ENCODE peak calls at places on chromosome 3, in ten cellular contexts. One of them, this sample, is unnamed.

GRCh38 chr3:44584646-44585501 is at the start of gene ZNF660:
- DNase-seq in AG09319: peak
- DNase-seq in left lung: peak
- DNase-seq in psoas muscle: peak
- DNase-seq in tibial artery: peak
- DNase-seq in lower lobe of right lung: peak
- DNase-seq in foreskin keratinocyte: peak
- DNase-seq in osteocyte: peak
- DNase-seq in fibroblast of lung: peak
- DNase-seq in sigmoid colon: peak
- DNase-seq in this sample: peak

GRCh38 chr3:196227629-196228493 is 11.5 kb downstream of the SLC51A start:
- DNase-seq in AG09319: peak
- DNase-seq in left lung: no peak
- DNase-seq in psoas muscle: no peak
- DNase-seq in tibial artery: no peak
- DNase-seq in lower lobe of right lung: no peak
- DNase-seq in foreskin keratinocyte: no peak
- DNase-seq in osteocyte: no peak
- DNase-seq in fibroblast of lung: peak
- DNase-seq in sigmoid colon: peak
- DNase-seq in this sample: no peak

GRCh38 chr3:50536471-50537180 is 30.9 kb downstream of the C3orf18 start:
- DNase-seq in AG09319: no peak
- DNase-seq in left lung: no peak
- DNase-seq in psoas muscle: no peak
- DNase-seq in tibial artery: no peak
- DNase-seq in lower lobe of right lung: no peak
- DNase-seq in foreskin keratinocyte: no peak
- DNase-seq in osteocyte: no peak
- DNase-seq in fibroblast of lung: no peak
- DNase-seq in sigmoid colon: no peak
- DNase-seq in this sample: no peak

GRCh38 chr3:82386656-82387055 is 625.2 kb upstream of the GBE1 start:
- DNase-seq in AG09319: no peak
- DNase-seq in left lung: no peak
- DNase-seq in psoas muscle: no peak
- DNase-seq in tibial artery: no peak
- DNase-seq in lower lobe of right lung: no peak
- DNase-seq in foreskin keratinocyte: no peak
- DNase-seq in osteocyte: no peak
- DNase-seq in fibroblast of lung: no peak
- DNase-seq in sigmoid colon: no peak
- DNase-seq in this sample: no peak

GRCh38 chr3:150238995-150239612 is 169.0 kb upstream of the TSC22D2 start:
- DNase-seq in AG09319: no peak
- DNase-seq in left lung: no peak
- DNase-seq in psoas muscle: no peak
- DNase-seq in tibial artery: no peak
- DNase-seq in lower lobe of right lung: no peak
- DNase-seq in foreskin keratinocyte: no peak
- DNase-seq in osteocyte: no peak
- DNase-seq in fibroblast of lung: no peak
- DNase-seq in sigmoid colon: no peak
- DNase-seq in this sample: no peak

GRCh38 chr3:109356442-109357155 is 19.3 kb upstream of the DPPA4 start:
- DNase-seq in AG09319: no peak
- DNase-seq in left lung: no peak
- DNase-seq in psoas muscle: no peak
- DNase-seq in tibial artery: no peak
- DNase-seq in lower lobe of right lung: no peak
- DNase-seq in foreskin keratinocyte: no peak
- DNase-seq in osteocyte: peak
- DNase-seq in fibroblast of lung: no peak
- DNase-seq in sigmoid colon: no peak
- DNase-seq in this sample: no peak

GRCh38 chr3:134622803-134623365 is 27.9 kb downstream of the KY start:
- DNase-seq in AG09319: no peak
- DNase-seq in left lung: no peak
- DNase-seq in psoas muscle: no peak
- DNase-seq in tibial artery: no peak
- DNase-seq in lower lobe of right lung: no peak
- DNase-seq in foreskin keratinocyte: no peak
- DNase-seq in osteocyte: peak
- DNase-seq in fibroblast of lung: no peak
- DNase-seq in sigmoid colon: no peak
- DNase-seq in this sample: no peak

GRCh38 chr3:60992395-60992794 is 258.9 kb downstream of the FHIT start:
- DNase-seq in AG09319: no peak
- DNase-seq in left lung: peak
- DNase-seq in psoas muscle: no peak
- DNase-seq in tibial artery: peak
- DNase-seq in lower lobe of right lung: no peak
- DNase-seq in foreskin keratinocyte: no peak
- DNase-seq in osteocyte: no peak
- DNase-seq in fibroblast of lung: no peak
- DNase-seq in sigmoid colon: peak
- DNase-seq in this sample: no peak

GRCh38 chr3:127184870-127185216 is 8.1 kb upstream of the PRR23E start:
- DNase-seq in AG09319: no peak
- DNase-seq in left lung: no peak
- DNase-seq in psoas muscle: no peak
- DNase-seq in tibial artery: no peak
- DNase-seq in lower lobe of right lung: no peak
- DNase-seq in foreskin keratinocyte: no peak
- DNase-seq in osteocyte: peak
- DNase-seq in fibroblast of lung: no peak
- DNase-seq in sigmoid colon: no peak
- DNase-seq in this sample: no peak

GRCh38 chr3:19471147-19471546 is 322.8 kb downstream of the KCNH8 start:
- DNase-seq in AG09319: no peak
- DNase-seq in left lung: no peak
- DNase-seq in psoas muscle: no peak
- DNase-seq in tibial artery: no peak
- DNase-seq in lower lobe of right lung: no peak
- DNase-seq in foreskin keratinocyte: no peak
- DNase-seq in osteocyte: no peak
- DNase-seq in fibroblast of lung: no peak
- DNase-seq in sigmoid colon: no peak
- DNase-seq in this sample: no peak
- TF ChIP-seq CTCF in AG09319: no peak
- TF ChIP-seq CTCF in left lung: no peak
- TF ChIP-seq CTCF in psoas muscle: no peak
- TF ChIP-seq CTCF in tibial artery: no peak
- TF ChIP-seq CTCF in lower lobe of right lung: no peak
- TF ChIP-seq CTCF in foreskin keratinocyte: no peak
- TF ChIP-seq CTCF in osteocyte: no peak
- TF ChIP-seq CTCF in fibroblast of lung: no peak
- TF ChIP-seq CTCF in sigmoid colon: no peak
- TF ChIP-seq CTCF in this sample: no peak

DNA sequence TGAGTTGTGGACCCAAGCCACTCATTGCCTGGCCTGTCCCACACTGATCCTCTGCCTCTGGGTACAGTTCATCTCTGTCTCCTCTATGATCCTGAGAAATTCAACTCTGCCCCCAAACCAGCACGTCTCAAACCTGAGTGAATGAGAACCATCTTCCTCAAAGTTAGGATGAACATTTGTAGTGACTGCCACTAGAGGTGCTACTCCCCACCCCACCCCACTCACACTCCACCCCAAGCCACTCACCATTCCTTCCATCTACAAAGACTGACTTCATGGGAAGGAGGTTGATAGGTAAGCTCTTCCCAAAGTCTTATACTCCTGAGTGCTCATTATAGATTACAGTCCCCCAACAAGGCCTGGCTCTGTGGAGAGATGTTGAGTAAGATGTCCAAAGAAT is 43.8 kb downstream of the NEK10 start:
- DNase-seq in AG09319: no peak
- DNase-seq in left lung: no peak
- DNase-seq in psoas muscle: no peak
- DNase-seq in tibial artery: no peak
- DNase-seq in lower lobe of right lung: no peak
- DNase-seq in foreskin keratinocyte: no peak
- DNase-seq in osteocyte: no peak
- DNase-seq in fibroblast of lung: no peak
- DNase-seq in sigmoid colon: no peak
- DNase-seq in this sample: no peak
- TF ChIP-seq CTCF in AG09319: no peak
- TF ChIP-seq CTCF in left lung: no peak
- TF ChIP-seq CTCF in psoas muscle: no peak
- TF ChIP-seq CTCF in tibial artery: no peak
- TF ChIP-seq CTCF in lower lobe of right lung: no peak
- TF ChIP-seq CTCF in foreskin keratinocyte: peak
- TF ChIP-seq CTCF in osteocyte: peak
- TF ChIP-seq CTCF in fibroblast of lung: no peak
- TF ChIP-seq CTCF in sigmoid colon: no peak
- TF ChIP-seq CTCF in this sample: no peak

GRCh38 chr3:117191245-117191644 is 481.7 kb downstream of the TUSC7 start:
- DNase-seq in AG09319: no peak
- DNase-seq in left lung: no peak
- DNase-seq in psoas muscle: no peak
- DNase-seq in tibial artery: no peak
- DNase-seq in lower lobe of right lung: no peak
- DNase-seq in foreskin keratinocyte: no peak
- DNase-seq in osteocyte: no peak
- DNase-seq in fibroblast of lung: no peak
- DNase-seq in sigmoid colon: no peak
- DNase-seq in this sample: no peak

GRCh38 chr3:117195034-117195433 is 485.5 kb downstream of the TUSC7 start:
- DNase-seq in AG09319: no peak
- DNase-seq in left lung: no peak
- DNase-seq in psoas muscle: no peak
- DNase-seq in tibial artery: no peak
- DNase-seq in lower lobe of right lung: no peak
- DNase-seq in foreskin keratinocyte: no peak
- DNase-seq in osteocyte: no peak
- DNase-seq in fibroblast of lung: no peak
- DNase-seq in sigmoid colon: no peak
- DNase-seq in this sample: no peak

GRCh38 chr3:117192888-117193287 is 483.3 kb downstream of the TUSC7 start:
- DNase-seq in AG09319: no peak
- DNase-seq in left lung: no peak
- DNase-seq in psoas muscle: no peak
- DNase-seq in tibial artery: no peak
- DNase-seq in lower lobe of right lung: no peak
- DNase-seq in foreskin keratinocyte: no peak
- DNase-seq in osteocyte: no peak
- DNase-seq in fibroblast of lung: no peak
- DNase-seq in sigmoid colon: no peak
- DNase-seq in this sample: no peak

GRCh38 chr3:117193390-117193789 is 483.8 kb downstream of the TUSC7 start:
- DNase-seq in AG09319: no peak
- DNase-seq in left lung: no peak
- DNase-seq in psoas muscle: no peak
- DNase-seq in tibial artery: no peak
- DNase-seq in lower lobe of right lung: no peak
- DNase-seq in foreskin keratinocyte: no peak
- DNase-seq in osteocyte: no peak
- DNase-seq in fibroblast of lung: no peak
- DNase-seq in sigmoid colon: no peak
- DNase-seq in this sample: no peak
- TF ChIP-seq CTCF in AG09319: peak
- TF ChIP-seq CTCF in left lung: no peak
- TF ChIP-seq CTCF in psoas muscle: no peak
- TF ChIP-seq CTCF in tibial artery: no peak
- TF ChIP-seq CTCF in lower lobe of right lung: no peak
- TF ChIP-seq CTCF in foreskin keratinocyte: peak
- TF ChIP-seq CTCF in osteocyte: peak
- TF ChIP-seq CTCF in fibroblast of lung: no peak
- TF ChIP-seq CTCF in sigmoid colon: no peak
- TF ChIP-seq CTCF in this sample: peak

GRCh38 chr3:157543491-157544035 is 40.3 kb upstream of the VEPH1 start:
- DNase-seq in AG09319: no peak
- DNase-seq in left lung: no peak
- DNase-seq in psoas muscle: no peak
- DNase-seq in tibial artery: no peak
- DNase-seq in lower lobe of right lung: no peak
- DNase-seq in foreskin keratinocyte: no peak
- DNase-seq in osteocyte: no peak
- DNase-seq in fibroblast of lung: no peak
- DNase-seq in sigmoid colon: no peak
- DNase-seq in this sample: no peak

GRCh38 chr3:157541506-157542236 is 38.5 kb upstream of the VEPH1 start:
- DNase-seq in AG09319: no peak
- DNase-seq in left lung: no peak
- DNase-seq in psoas muscle: no peak
- DNase-seq in tibial artery: no peak
- DNase-seq in lower lobe of right lung: no peak
- DNase-seq in foreskin keratinocyte: no peak
- DNase-seq in osteocyte: no peak
- DNase-seq in fibroblast of lung: no peak
- DNase-seq in sigmoid colon: no peak
- DNase-seq in this sample: no peak

GRCh38 chr3:157544501-157545139 is 41.4 kb upstream of the VEPH1 start:
- DNase-seq in AG09319: peak
- DNase-seq in left lung: no peak
- DNase-seq in psoas muscle: no peak
- DNase-seq in tibial artery: peak
- DNase-seq in lower lobe of right lung: no peak
- DNase-seq in foreskin keratinocyte: no peak
- DNase-seq in osteocyte: no peak
- DNase-seq in fibroblast of lung: peak
- DNase-seq in sigmoid colon: no peak
- DNase-seq in this sample: no peak

GRCh38 chr3:157540656-157541055 is 37.4 kb upstream of the VEPH1 start:
- DNase-seq in AG09319: no peak
- DNase-seq in left lung: no peak
- DNase-seq in psoas muscle: no peak
- DNase-seq in tibial artery: no peak
- DNase-seq in lower lobe of right lung: no peak
- DNase-seq in foreskin keratinocyte: no peak
- DNase-seq in osteocyte: no peak
- DNase-seq in fibroblast of lung: no peak
- DNase-seq in sigmoid colon: no peak
- DNase-seq in this sample: no peak

DNA sequence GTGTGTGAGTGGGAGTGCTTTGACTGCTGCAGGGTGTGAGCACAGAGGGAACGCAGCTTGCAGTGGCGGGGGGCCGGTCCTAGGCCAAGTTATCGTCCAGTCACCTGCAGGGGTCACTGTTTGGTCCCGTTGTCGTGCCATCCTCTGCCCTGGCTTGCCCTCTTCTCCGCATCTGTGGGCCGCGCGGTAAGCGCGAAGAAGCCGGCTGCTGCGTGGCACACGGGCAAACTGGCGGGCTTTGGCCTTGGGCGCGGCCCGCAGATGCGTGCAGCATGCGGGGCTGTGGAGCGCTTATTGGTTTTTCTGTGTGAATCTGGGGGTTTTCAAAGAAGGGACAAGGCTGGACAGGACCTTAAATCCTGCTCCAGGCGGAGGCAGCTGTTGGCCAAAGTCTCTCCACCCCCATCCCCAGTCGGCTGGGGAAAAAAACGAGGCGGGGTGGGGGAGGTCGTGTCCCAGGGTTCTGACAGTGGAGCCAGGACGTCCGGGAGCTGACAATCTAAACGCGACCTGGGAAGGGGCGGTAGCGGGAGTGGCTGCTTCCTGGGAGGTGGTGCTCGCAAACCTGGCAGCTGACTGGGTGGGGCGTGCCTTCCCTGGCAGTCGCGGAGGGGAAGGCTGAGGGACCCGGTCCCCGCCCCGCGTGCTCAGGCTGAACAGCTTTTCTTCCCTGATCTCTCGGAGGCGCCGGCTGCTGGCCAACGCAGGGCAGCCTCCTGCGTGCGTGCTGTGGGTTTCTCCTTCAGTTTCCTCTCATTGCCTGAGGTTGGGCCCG is 39.7 kb upstream of the VEPH1 start:
- DNase-seq in AG09319: no peak
- DNase-seq in left lung: peak
- DNase-seq in psoas muscle: peak
- DNase-seq in tibial artery: peak
- DNase-seq in lower lobe of right lung: peak
- DNase-seq in foreskin keratinocyte: no peak
- DNase-seq in osteocyte: peak
- DNase-seq in fibroblast of lung: peak
- DNase-seq in sigmoid colon: peak
- DNase-seq in this sample: peak
- TF ChIP-seq CTCF in AG09319: peak
- TF ChIP-seq CTCF in left lung: no peak
- TF ChIP-seq CTCF in psoas muscle: no peak
- TF ChIP-seq CTCF in tibial artery: no peak
- TF ChIP-seq CTCF in lower lobe of right lung: no peak
- TF ChIP-seq CTCF in foreskin keratinocyte: peak
- TF ChIP-seq CTCF in osteocyte: no peak
- TF ChIP-seq CTCF in fibroblast of lung: peak
- TF ChIP-seq CTCF in sigmoid colon: no peak
- TF ChIP-seq CTCF in this sample: peak